ENCODE peak calls at places on chromosomes 7 and 10, in nine cellular contexts. T, G, P, R, B, V, M, O and L are unnamed samples.

GRCh38 chr7:66205736-66206080 is 574 bp downstream of the TPST1 start:
- DNase-seq in R (no peak), V (no peak), G (no peak), M (no peak), P (no peak), O (no peak), T (no peak), B (no peak), L (no peak)

GRCh38 chr7:2523941-2524807 is 4.6 kb downstream of the LFNG start:
- DNase-seq in B (peak), T (peak), R (no peak), M (peak), P (peak), V (no peak), G (peak), O (no peak), L (no peak)

GRCh38 chr10:98460837-98461499 is 14.2 kb upstream of the HPS1 start:
- DNase-seq in R (no peak), B (peak), G (peak), O (no peak), V (no peak), P (peak), M (no peak), T (no peak), L (peak)

GRCh38 chr7:128164061-128164954 is 76.8 kb upstream of the LEP start:
- DNase-seq in O (no peak), G (no peak), P (peak), M (no peak), V (no peak), R (no peak), T (no peak), B (peak), L (peak)

GRCh38 chr10:50605280-50606270 is 18.2 kb downstream of the SGMS1 start:
- DNase-seq in P (peak), R (no peak), B (peak), G (peak), T (no peak), M (no peak), O (no peak), V (no peak), L (peak)

GRCh38 chr10:121098231-121098630 is 247.1 kb downstream of the WDR11 start:
- DNase-seq in V (no peak), O (no peak), G (no peak), B (no peak), R (no peak), T (no peak), P (no peak), M (no peak), L (no peak)

GRCh38 chr10:131422731-131423130 is 111.2 kb upstream of the TCERG1L start:
- DNase-seq in P (no peak), R (no peak), B (no peak), T (no peak), G (no peak), M (no peak), O (no peak), V (no peak), L (no peak)

GRCh38 chr10:76080406-76080805 is 649.0 kb downstream of the LRMDA start:
- DNase-seq in R (no peak), P (peak), B (no peak), T (no peak), M (no peak), V (no peak), O (no peak), G (no peak), L (no peak)

GRCh38 chr10:101226888-101227736 is 2.2 kb downstream of the LBX1 start:
- DNase-seq in P (no peak), R (no peak), V (no peak), T (no peak), B (no peak), O (no peak), G (no peak), M (no peak), L (no peak)

GRCh38 chr10:125017547-125018298 is 75.8 kb downstream of the ZRANB1 start:
- DNase-seq in M (no peak), G (no peak), O (no peak), P (no peak), V (no peak), R (no peak), B (no peak), T (no peak), L (peak)

GRCh38 chr7:69722836-69723235 is 124.6 kb downstream of the AUTS2 start:
- DNase-seq in B (peak), M (no peak), P (no peak), O (no peak), R (no peak), T (no peak), G (no peak), V (no peak), L (no peak)

GRCh38 chr10:15169555-15170407 is 1.3 kb upstream of the NMT2 start:
- DNase-seq in M (no peak), O (peak), G (peak), R (peak), T (no peak), B (no peak), V (no peak), P (no peak), L (no peak)

GRCh38 chr10:61757525-61758397 is 95.0 kb downstream of the CABCOCO1 start:
- DNase-seq in V (no peak), P (peak), R (no peak), M (no peak), B (peak), O (no peak), G (no peak), T (no peak), L (no peak)

GRCh38 chr10:123582084-123582989 is 83.8 kb upstream of the GPR26 start:
- DNase-seq in R (peak), V (peak), T (peak), P (peak), B (peak), O (peak), M (peak), G (peak), L (peak)

GRCh38 chr10:34076443-34076842 is 738.7 kb downstream of the PARD3 start:
- DNase-seq in V (no peak), B (no peak), O (no peak), M (no peak), G (no peak), T (no peak), R (no peak), P (no peak), L (no peak)

GRCh38 chr7:155206286-155207020 is 91.2 kb upstream of the INSIG1 start:
- DNase-seq in O (peak), P (peak), R (peak), B (no peak), V (peak), T (peak), G (peak), M (no peak), L (peak)